ENCODE peak calls at places on chromosomes 6 and 20, in nine cellular contexts. L is Right ventricle myocardium superior, Y is GM03348, T is CD14-positive monocyte, S is dorsolateral prefrontal cortex, V is breast epithelium, Q is colonic mucosa, C is GM10248, M is GM23248. R is an unnamed sample.
A peak's percentile ranks its signal among the peaks of the same experiment; 100 is the strongest.

GRCh38 chr6:136282906-136283305 is 6.7 kb downstream of the BCLAF1 start:
- DNase-seq in V (no peak), C (no peak), Q (no peak), M (no peak), S (no peak), Y (no peak), L (no peak), T (no peak), R (no peak)

GRCh38 chr6:129936329-129937165 is 75.4 kb upstream of the TMEM244 start:
- DNase-seq in Q (peak; percentile 67), Y (peak; percentile 33), V (no peak), L (peak; percentile 50), C (no peak), M (peak; percentile 78), T (no peak), S (no peak), R (peak; percentile 62)

GRCh38 chr20:62066983-62067433 is 1.3 kb upstream of the TAF4 start:
- DNase-seq in L (no peak), T (no peak), M (peak; percentile 45), S (no peak), V (peak; percentile 40), Q (peak; percentile 79), C (peak; percentile 63), Y (peak; percentile 58), R (no peak)

GRCh38 chr20:49913399-49914047 is 1.8 kb downstream of the SPATA2 start:
- DNase-seq in V (no peak), T (no peak), S (no peak), M (peak; percentile 49), L (no peak), Q (no peak), Y (no peak), C (no peak), R (no peak)

GRCh38 chr20:48008850-48009535 is 223.7 kb upstream of the SULF2 start:
- DNase-seq in T (no peak), M (peak; percentile 69), Y (peak; percentile 68), C (no peak), Q (no peak), L (no peak), S (no peak), V (no peak), R (no peak)

GRCh38 chr20:40160151-40160550 is 528.9 kb downstream of the MAFB start:
- DNase-seq in M (peak; percentile 69), Q (peak; percentile 36), C (peak; percentile 24), V (no peak), T (peak; percentile 51), S (peak; percentile 44), Y (peak; percentile 62), L (peak; percentile 48), R (peak; percentile 41)

GRCh38 chr6:127515794-127516675 is 3.1 kb downstream of the MTCL3 start:
- DNase-seq in C (peak; percentile 81), T (no peak), V (no peak), L (peak; percentile 76), Y (peak; percentile 87), M (peak; percentile 82), S (peak; percentile 82), Q (peak; percentile 31), R (peak; percentile 29)

GRCh38 chr6:17032595-17033591 is 69.0 kb upstream of the STMND1 start:
- DNase-seq in C (no peak), L (no peak), Q (peak; percentile 68), S (no peak), V (peak; percentile 65), T (no peak), Y (peak; percentile 80), M (peak; percentile 97), R (peak; percentile 89)

GRCh38 chr6:78845567-78845966 is 21.8 kb upstream of the IRAK1BP1 start:
- DNase-seq in Y (no peak), C (no peak), L (no peak), S (no peak), T (no peak), Q (no peak), V (no peak), M (no peak), R (no peak)

GRCh38 chr20:1383621-1384404 is 9.0 kb downstream of the FKBP1A start:
- DNase-seq in S (no peak), V (no peak), Y (no peak), L (no peak), C (no peak), T (no peak), Q (no peak), M (no peak), R (no peak)

GRCh38 chr20:40717343-40717865 is 28.4 kb upstream of the MAFB start:
- DNase-seq in Q (no peak), T (no peak), S (no peak), M (no peak), Y (no peak), V (no peak), L (no peak), C (no peak), R (peak; percentile 57)

GRCh38 chr20:5150226-5151076 is 23.6 kb downstream of the CDS2 start:
- DNase-seq in V (no peak), S (no peak), L (no peak), M (peak; percentile 55), C (no peak), T (no peak), Q (peak; percentile 27), Y (peak; percentile 30), R (no peak)

GRCh38 chr6:126804255-126805064 is 314.0 kb upstream of the RSPO3 start:
- DNase-seq in Y (peak; percentile 50), M (peak; percentile 71), Q (peak; percentile 32), L (no peak), C (peak; percentile 18), T (no peak), S (no peak), V (no peak), R (peak; percentile 33)

R was measured in mammary epithelial cell.